ENCODE peak calls at places on chromosomes 7 and 10, in four cellular contexts. B is HepG2, F is GM12878, W is H1. K is an unnamed sample.

GRCh38 chr10:115093776-115094361 is 704 bp downstream of the ATRNL1 start:
- DNase-seq in W (no peak), B (no peak), F (no peak), K (no peak)

GRCh38 chr7:47546171-47546570 is 35.7 kb downstream of the TNS3 start:
- DNase-seq in B (no peak), W (no peak), F (no peak), K (no peak)

GRCh38 chr7:27073066-27073465 is 22.7 kb downstream of the HOXA1 start:
- DNase-seq in F (no peak), B (no peak), W (no peak), K (no peak)

GRCh38 chr10:69568472-69569143 is 4.6 kb downstream of the NEUROG3 start:
- DNase-seq in W (no peak), F (no peak), B (no peak), K (no peak)

GRCh38 chr10:44723654-44724053 is 187.5 kb upstream of the TMEM72 start:
- DNase-seq in F (no peak), W (no peak), B (no peak), K (no peak)

GRCh38 chr7:111860248-111860647 is 298.0 kb upstream of the IMMP2L start:
- DNase-seq in W (no peak), F (no peak), B (no peak), K (no peak)

GRCh38 chr10:110358869-110359629 is 54.3 kb upstream of the SMNDC1 start:
- DNase-seq in W (no peak), B (no peak), F (no peak), K (no peak)

GRCh38 chr7:106936236-106936635 is 71.2 kb downstream of the PIK3CG start:
- DNase-seq in W (no peak), B (no peak), F (no peak), K (no peak)

GRCh38 chr10:25174461-25175230 is at the start of gene GPR158:
- DNase-seq in W (peak; percentile 83), B (peak; percentile 55), F (no peak), K (peak; percentile 84)

GRCh38 chr7:104328308-104328969 is at the start of gene LHFPL3:
- DNase-seq in W (no peak), B (no peak), F (no peak), K (no peak)

GRCh38 chr7:112985377-112985987 is 101.1 kb downstream of the GPR85 start:
- DNase-seq in F (no peak), W (no peak), B (no peak), K (no peak)

GRCh38 chr7:137818036-137818435 is 28.7 kb downstream of the DGKI start:
- DNase-seq in F (no peak), B (no peak), W (no peak), K (no peak)

GRCh38 chr10:132551093-132551807 is 13.7 kb downstream of the INPP5A start:
- DNase-seq in B (no peak), F (no peak), W (no peak), K (no peak)

GRCh38 chr10:17006631-17007161 is 122.9 kb downstream of the CUBN start:
- DNase-seq in W (no peak), B (no peak), F (no peak), K (no peak)

GRCh38 chr7:21365866-21366624 is 61.8 kb upstream of the SP4 start:
- DNase-seq in B (peak; percentile 77), F (no peak), W (no peak), K (no peak)

GRCh38 chr7:138387755-138388475 is 72.1 kb upstream of the TRIM24 start:
- DNase-seq in W (no peak), F (no peak), B (no peak), K (no peak)

GRCh38 chr10:44960482-44961230 is 1.1 kb downstream of the RASSF4 start:
- DNase-seq in W (no peak), F (no peak), B (peak; percentile 52), K (no peak)

GRCh38 chr7:47510192-47510591 is 71.7 kb downstream of the TNS3 start:
- DNase-seq in F (no peak), W (no peak), B (no peak), K (no peak)

GRCh38 chr7:110841840-110842579 is 248.9 kb upstream of the LRRN3 start:
- DNase-seq in B (no peak), F (no peak), W (no peak), K (no peak)

GRCh38 chr10:604716-605631 is 84.5 kb downstream of the DIP2C start:
- DNase-seq in B (no peak), F (no peak), W (no peak), K (no peak)

GRCh38 chr10:73379064-73379748 is 20.5 kb upstream of the CFAP70 start:
- DNase-seq in W (no peak), B (no peak), F (no peak), K (no peak)

GRCh38 chr7:129914536-129915272 is 38.1 kb downstream of the UBE2H start:
- DNase-seq in F (no peak), B (no peak), W (no peak), K (no peak)

GRCh38 chr7:26930201-26930600 is 65.8 kb upstream of the SKAP2 start:
- DNase-seq in W (no peak), F (no peak), B (no peak), K (no peak)

GRCh38 chr7:105423987-105424386 is 35.3 kb upstream of the SRPK2 start:
- DNase-seq in B (no peak), W (no peak), F (no peak), K (no peak)

GRCh38 chr10:86366033-86366901 is at the start of gene GRID1:
- DNase-seq in B (no peak), F (no peak), W (no peak), K (peak; percentile 57)
- TF ChIP-seq EZH2 in B (peak; percentile 26), F (no peak), W (peak; percentile 82), K (no peak)

DNA sequence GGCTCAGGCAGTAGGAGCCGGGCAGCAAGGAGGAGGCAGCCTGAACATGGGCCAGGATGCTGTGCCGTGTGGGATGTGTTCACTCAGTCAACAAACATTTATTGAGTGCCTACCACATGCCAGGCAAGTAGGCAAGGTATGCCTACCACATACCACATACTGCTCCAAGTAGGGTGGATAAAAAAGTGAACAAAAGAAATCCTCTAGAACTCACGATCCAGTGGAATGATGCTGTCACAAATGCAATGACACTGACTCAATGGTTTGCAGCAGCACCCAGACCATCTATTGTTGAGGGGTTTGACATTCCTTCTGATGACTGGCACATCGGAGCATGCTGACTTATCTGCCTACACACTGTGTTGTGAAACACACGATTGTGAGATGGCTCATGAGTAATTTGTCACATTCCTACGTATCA is 413.5 kb downstream of the NRG3 start:
- DNase-seq in W (no peak), B (no peak), F (no peak), K (no peak)
- TF ChIP-seq RFX5 in W (no peak), B (no peak), F (no peak), K (no peak)

GRCh38 chr10:52256832-52257691 is 57.0 kb upstream of the DKK1 start:
- DNase-seq in W (no peak), F (peak; percentile 64), B (no peak), K (no peak)
- TF ChIP-seq MAX in W (no peak), F (no peak), B (no peak), K (no peak)

GRCh38 chr10:19788902-19789301 is 27.3 kb upstream of the PLXDC2 start:
- DNase-seq in F (no peak), B (no peak), W (no peak), K (no peak)
- TF ChIP-seq EZH2 in F (no peak), B (no peak), W (no peak), K (no peak)